ENCODE peak calls at places on chromosomes 4 and X, in five cellular contexts. J is NB4, X is ovary, D is uterus, U is stomach. W is an unnamed sample.
A peak's percentile ranks its signal among the peaks of the same experiment; 100 is the strongest.

GRCh38 chrX:29419774-29420553 is 795.4 kb upstream of the MAGEB2 start:
- DNase-seq in D (no peak), J (no peak), X (no peak), U (no peak), W (no peak)

GRCh38 chr4:82900016-82900334 is 560 bp upstream of the THAP9 start:
- DNase-seq in D (no peak), X (no peak), J (peak; percentile 70), U (no peak), W (peak; percentile 81)

GRCh38 chrX:102950908-102951866 is 14.1 kb downstream of the RAB40AL start:
- DNase-seq in D (peak; percentile 20), J (peak; percentile 72), X (no peak), U (peak; percentile 56), W (peak; percentile 70)

GRCh38 chr4:900073-900472 is 32.0 kb downstream of the GAK start:
- DNase-seq in U (no peak), X (no peak), D (no peak), J (no peak), W (no peak)

GRCh38 chr4:5640096-5640495 is 68.3 kb downstream of the EVC2 start:
- DNase-seq in X (no peak), U (no peak), D (no peak), J (no peak), W (no peak)

GRCh38 chr4:163161536-163162205 is 5.0 kb downstream of the NAF1 start:
- DNase-seq in D (no peak), J (no peak), U (no peak), X (no peak), W (no peak)

GRCh38 chrX:69541959-69542358 is 37.8 kb downstream of the NALF2 start:
- DNase-seq in J (no peak), X (no peak), D (no peak), U (no peak), W (no peak)

GRCh38 chr4:31022702-31023101 is 302.5 kb downstream of the PCDH7 start:
- DNase-seq in U (no peak), X (no peak), D (no peak), J (no peak), W (no peak)

GRCh38 chr4:153684182-153685073 is at the start of gene TLR2:
- DNase-seq in D (peak; percentile 30), J (peak; percentile 77), X (peak; percentile 42), U (peak; percentile 85), W (peak; percentile 27)

GRCh38 chrX:137916090-137916746 is 350.3 kb downstream of the ZIC3 start:
- DNase-seq in J (no peak), X (no peak), D (no peak), U (peak; percentile 26), W (peak; percentile 54)

GRCh38 chr4:89303177-89303576 is 4.4 kb downstream of the GPRIN3 start:
- DNase-seq in J (no peak), X (no peak), D (no peak), U (no peak), W (no peak)

GRCh38 chrX:122188751-122189150 is 995.3 kb upstream of the GRIA3 start:
- DNase-seq in J (no peak), U (no peak), D (no peak), X (no peak), W (no peak)

GRCh38 chr4:138055890-138056289 is 186.3 kb downstream of the SLC7A11 start:
- DNase-seq in J (no peak), D (no peak), U (no peak), X (no peak), W (no peak)

GRCh38 chr4:142155347-142155746 is 519.0 kb downstream of the IL15 start:
- DNase-seq in U (no peak), D (no peak), X (no peak), J (no peak), W (no peak)

GRCh38 chr4:15651682-15652081 is 3.5 kb downstream of the FBXL5 start:
- DNase-seq in D (no peak), X (no peak), J (peak; percentile 24), U (no peak), W (no peak)

GRCh38 chr4:127698789-127699200 is 31.4 kb upstream of the SLC25A31 start:
- DNase-seq in U (no peak), X (no peak), J (peak; percentile 70), D (no peak), W (no peak)

GRCh38 chrX:63506320-63506719 is 155.2 kb upstream of the SPIN4 start:
- DNase-seq in X (no peak), D (no peak), U (no peak), J (peak; percentile 55), W (peak; percentile 49)

GRCh38 chrX:49058794-49059193 is at the start of gene CCDC120:
- DNase-seq in D (no peak), U (peak; percentile 60), J (no peak), X (no peak), W (no peak)

GRCh38 chr4:146998157-146998556 is 52.5 kb upstream of the TTC29 start:
- DNase-seq in D (no peak), J (peak; percentile 4), X (no peak), U (no peak), W (no peak)

GRCh38 chrX:154750301-154751120 is at the start of gene GAB3:
- DNase-seq in J (peak; percentile 77), X (no peak), U (peak; percentile 42), D (no peak), W (peak; percentile 76)
- TF ChIP-seq POLR2A in J (no peak), X (no peak), U (no peak), D (no peak), W (peak; percentile 42)

GRCh38 chrX:30652527-30653414 is 452 bp upstream of the GK start:
- DNase-seq in U (peak; percentile 93), D (peak; percentile 93), J (peak; percentile 95), X (peak; percentile 91), W (peak; percentile 95)
- TF ChIP-seq POLR2A in U (no peak), D (no peak), J (peak; percentile 54), X (no peak), W (peak; percentile 62)

DNA sequence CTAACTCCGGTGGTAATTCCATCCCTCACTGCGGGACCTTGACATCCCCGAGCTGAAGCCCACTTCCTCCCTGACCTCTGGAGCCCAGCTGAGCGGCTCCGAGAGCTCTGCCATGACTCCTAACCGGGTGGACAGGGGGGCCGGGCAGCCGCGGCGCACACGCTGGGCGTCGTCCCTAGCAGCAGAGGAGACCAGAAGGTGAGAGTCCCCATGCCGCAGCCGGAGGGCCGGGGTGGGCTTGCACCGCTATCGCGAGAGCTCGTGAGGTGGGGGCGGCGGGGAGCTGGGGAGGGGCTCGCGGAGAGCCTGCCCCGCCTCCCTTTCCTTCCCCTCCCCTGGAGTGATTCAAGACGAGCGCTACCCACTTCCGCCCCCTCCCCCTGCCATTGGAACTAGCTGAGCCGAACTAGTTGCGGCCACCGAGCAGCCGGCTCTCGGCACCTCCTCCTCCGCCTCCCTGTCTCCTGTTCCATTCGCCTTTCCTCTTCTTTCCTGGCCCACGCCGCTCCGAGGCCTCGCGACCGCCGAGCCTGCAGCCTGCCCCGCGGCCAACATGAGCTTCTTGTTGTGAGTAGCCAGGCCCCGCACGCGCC is at the start of gene MOB1B:
- DNase-seq in D (peak; percentile 79), U (peak; percentile 84), J (peak; percentile 90), X (peak; percentile 83), W (peak; percentile 88)
- TF ChIP-seq POLR2A in D (peak; percentile 37), U (no peak), J (peak; percentile 24), X (peak; percentile 34), W (no peak)

DNA sequence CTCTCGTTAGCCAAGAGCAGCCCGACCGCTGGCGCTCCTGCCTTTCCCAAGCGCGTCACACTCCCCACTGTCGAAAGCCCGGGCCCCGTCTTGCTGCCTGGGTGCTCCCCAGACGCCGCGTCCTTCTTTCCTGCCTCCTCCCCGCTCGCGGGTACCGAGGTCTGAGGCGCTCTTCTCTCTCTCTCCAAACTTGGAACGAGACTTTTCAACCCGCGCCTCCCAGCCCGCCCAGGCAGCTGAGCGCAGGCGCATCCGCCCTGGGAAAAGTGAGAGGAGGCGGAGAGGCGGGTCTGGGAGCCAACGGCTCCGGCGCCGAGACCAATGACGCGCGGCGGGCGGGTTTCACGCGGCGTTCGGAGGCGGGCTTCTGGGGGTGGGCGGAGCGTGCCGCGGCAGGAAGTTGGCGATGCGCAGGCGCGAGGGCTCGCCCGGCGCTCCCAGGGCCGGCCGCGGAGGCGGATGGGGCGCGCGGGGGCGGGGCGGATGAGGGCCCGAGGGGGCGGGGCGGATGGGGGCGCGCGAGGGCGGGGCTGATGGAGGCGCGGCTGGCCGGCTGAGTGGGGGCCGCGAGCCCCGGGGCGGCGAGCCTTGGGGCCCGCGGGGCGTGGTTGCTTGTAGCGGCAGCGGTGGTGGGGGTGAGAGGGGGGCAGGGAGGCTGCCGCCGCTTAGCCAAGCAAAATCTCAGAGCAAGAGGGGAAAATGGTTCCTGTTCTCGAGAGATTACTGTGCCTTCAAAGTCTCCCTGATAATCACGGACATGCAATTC is at the start of gene RBBP7:
- DNase-seq in U (peak; percentile 91), D (peak; percentile 94), J (peak; percentile 92), X (peak; percentile 96), W (peak; percentile 96)
- TF ChIP-seq POLR2A in U (no peak), D (peak; percentile 83), J (peak; percentile 86), X (peak; percentile 90), W (peak; percentile 78)